ENCODE peak calls at places on chromosomes 4 and X, in five cellular contexts. One of them, this sample, is unnamed.

GRCh38 chrX:27910412-27910811 is 70.8 kb downstream of the DCAF8L1 start:
- DNase-seq in HepG2: no peak
- DNase-seq in GM12878: no peak
- DNase-seq in K562: no peak
- DNase-seq in H1: no peak
- DNase-seq in this sample: no peak

GRCh38 chr4:100041646-100042045 is 91.6 kb upstream of the H2AZ1 start:
- DNase-seq in K562: no peak
- DNase-seq in HepG2: no peak
- DNase-seq in GM12878: no peak
- DNase-seq in H1: no peak
- DNase-seq in this sample: no peak

GRCh38 chr4:55707507-55707906 is 71.4 kb upstream of the NMU start:
- DNase-seq in H1: no peak
- DNase-seq in K562: no peak
- DNase-seq in GM12878: no peak
- DNase-seq in HepG2: no peak
- DNase-seq in this sample: no peak

GRCh38 chr4:152325831-152326230 is 210.1 kb downstream of the FBXW7 start:
- DNase-seq in K562: no peak
- DNase-seq in H1: no peak
- DNase-seq in GM12878: no peak
- DNase-seq in HepG2: no peak
- DNase-seq in this sample: no peak

GRCh38 chr4:15778191-15778741 is at the start of gene CD38:
- DNase-seq in H1: no peak
- DNase-seq in K562: no peak
- DNase-seq in HepG2: no peak
- DNase-seq in GM12878: peak
- DNase-seq in this sample: peak

GRCh38 chr4:186500721-186501304 is 54.6 kb downstream of the MTNR1A start:
- DNase-seq in HepG2: no peak
- DNase-seq in K562: peak
- DNase-seq in GM12878: no peak
- DNase-seq in H1: no peak
- DNase-seq in this sample: no peak

GRCh38 chr4:89753601-89754066 is 83.3 kb downstream of the SNCA start:
- DNase-seq in H1: no peak
- DNase-seq in HepG2: peak
- DNase-seq in K562: no peak
- DNase-seq in GM12878: no peak
- DNase-seq in this sample: peak

GRCh38 chr4:53010320-53010719 is 148.2 kb downstream of the RASL11B start:
- DNase-seq in K562: no peak
- DNase-seq in H1: no peak
- DNase-seq in GM12878: no peak
- DNase-seq in HepG2: no peak
- DNase-seq in this sample: no peak

GRCh38 chrX:39162322-39162721 is 361.1 kb downstream of the MID1IP1 start:
- DNase-seq in GM12878: no peak
- DNase-seq in HepG2: no peak
- DNase-seq in K562: no peak
- DNase-seq in H1: no peak
- DNase-seq in this sample: no peak

GRCh38 chr4:139082750-139083532 is 67.4 kb downstream of the NOCT start:
- DNase-seq in K562: peak
- DNase-seq in H1: peak
- DNase-seq in GM12878: peak
- DNase-seq in HepG2: peak
- DNase-seq in this sample: peak

GRCh38 chrX:46256875-46257274 is 288.3 kb downstream of the ZNF674 start:
- DNase-seq in GM12878: no peak
- DNase-seq in H1: no peak
- DNase-seq in HepG2: no peak
- DNase-seq in K562: no peak
- DNase-seq in this sample: no peak

GRCh38 chrX:75547783-75548182 is 24.9 kb upstream of the ZDHHC15 start:
- DNase-seq in H1: no peak
- DNase-seq in GM12878: no peak
- DNase-seq in K562: no peak
- DNase-seq in HepG2: no peak
- DNase-seq in this sample: no peak

GRCh38 chr4:77120888-77121508 is 36.0 kb upstream of the CCNG2 start:
- DNase-seq in H1: no peak
- DNase-seq in GM12878: no peak
- DNase-seq in K562: no peak
- DNase-seq in HepG2: peak
- DNase-seq in this sample: no peak

GRCh38 chr4:54224960-54225670 is 4.0 kb upstream of the PDGFRA start:
- DNase-seq in HepG2: no peak
- DNase-seq in GM12878: no peak
- DNase-seq in K562: no peak
- DNase-seq in H1: no peak
- DNase-seq in this sample: no peak

GRCh38 chrX:71619193-71619592 is 882 bp upstream of the CXCR3 start:
- DNase-seq in H1: no peak
- DNase-seq in GM12878: no peak
- DNase-seq in HepG2: no peak
- DNase-seq in K562: no peak
- DNase-seq in this sample: no peak

GRCh38 chr4:52713456-52713937 is 37.7 kb downstream of the ERVMER34-1 start:
- DNase-seq in GM12878: no peak
- DNase-seq in H1: no peak
- DNase-seq in K562: no peak
- DNase-seq in HepG2: peak
- DNase-seq in this sample: no peak

GRCh38 chr4:150722908-150723362 is 141.0 kb downstream of the MAB21L2 start:
- DNase-seq in K562: no peak
- DNase-seq in HepG2: no peak
- DNase-seq in H1: no peak
- DNase-seq in GM12878: no peak
- DNase-seq in this sample: peak

GRCh38 chrX:149365061-149365460 is 140.0 kb downstream of the IDS start:
- DNase-seq in K562: no peak
- DNase-seq in H1: no peak
- DNase-seq in GM12878: no peak
- DNase-seq in HepG2: peak
- DNase-seq in this sample: no peak

GRCh38 chrX:46758163-46758955 is 559 bp downstream of the SLC9A7 start:
- DNase-seq in K562: no peak
- DNase-seq in H1: no peak
- DNase-seq in HepG2: no peak
- DNase-seq in GM12878: no peak
- DNase-seq in this sample: peak

GRCh38 chr4:175469519-175469918 is 342.5 kb downstream of the GPM6A start:
- DNase-seq in H1: peak
- DNase-seq in GM12878: no peak
- DNase-seq in HepG2: no peak
- DNase-seq in K562: no peak
- DNase-seq in this sample: peak

GRCh38 chr4:13546855-13547562 is 2.7 kb upstream of the NKX3-2 start:
- DNase-seq in HepG2: no peak
- DNase-seq in GM12878: no peak
- DNase-seq in K562: no peak
- DNase-seq in H1: no peak
- DNase-seq in this sample: no peak

GRCh38 chr4:148438047-148438446 is 4.2 kb downstream of the NR3C2 start:
- DNase-seq in H1: no peak
- DNase-seq in K562: no peak
- DNase-seq in HepG2: no peak
- DNase-seq in GM12878: no peak
- DNase-seq in this sample: no peak

GRCh38 chrX:12975670-12975965 is 708 bp downstream of the TMSB4X start:
- DNase-seq in H1: no peak
- DNase-seq in K562: no peak
- DNase-seq in HepG2: no peak
- DNase-seq in GM12878: no peak
- DNase-seq in this sample: no peak

GRCh38 chrX:103329991-103330390 is at the start of gene TCEAL7:
- DNase-seq in GM12878: no peak
- DNase-seq in K562: no peak
- DNase-seq in H1: no peak
- DNase-seq in HepG2: no peak
- DNase-seq in this sample: no peak

GRCh38 chrX:58025979-58026378 is 115.7 kb upstream of the ZXDA start:
- DNase-seq in GM12878: no peak
- DNase-seq in HepG2: peak
- DNase-seq in K562: peak
- DNase-seq in H1: no peak
- DNase-seq in this sample: peak

GRCh38 chr4:37706032-37706431 is 19.9 kb upstream of the RELL1 start:
- DNase-seq in K562: no peak
- DNase-seq in GM12878: no peak
- DNase-seq in H1: no peak
- DNase-seq in HepG2: no peak
- DNase-seq in this sample: no peak

GRCh38 chr4:36088542-36088941 is 155.8 kb downstream of the ARAP2 start:
- DNase-seq in HepG2: peak
- DNase-seq in GM12878: no peak
- DNase-seq in H1: no peak
- DNase-seq in K562: no peak
- DNase-seq in this sample: no peak

DNA sequence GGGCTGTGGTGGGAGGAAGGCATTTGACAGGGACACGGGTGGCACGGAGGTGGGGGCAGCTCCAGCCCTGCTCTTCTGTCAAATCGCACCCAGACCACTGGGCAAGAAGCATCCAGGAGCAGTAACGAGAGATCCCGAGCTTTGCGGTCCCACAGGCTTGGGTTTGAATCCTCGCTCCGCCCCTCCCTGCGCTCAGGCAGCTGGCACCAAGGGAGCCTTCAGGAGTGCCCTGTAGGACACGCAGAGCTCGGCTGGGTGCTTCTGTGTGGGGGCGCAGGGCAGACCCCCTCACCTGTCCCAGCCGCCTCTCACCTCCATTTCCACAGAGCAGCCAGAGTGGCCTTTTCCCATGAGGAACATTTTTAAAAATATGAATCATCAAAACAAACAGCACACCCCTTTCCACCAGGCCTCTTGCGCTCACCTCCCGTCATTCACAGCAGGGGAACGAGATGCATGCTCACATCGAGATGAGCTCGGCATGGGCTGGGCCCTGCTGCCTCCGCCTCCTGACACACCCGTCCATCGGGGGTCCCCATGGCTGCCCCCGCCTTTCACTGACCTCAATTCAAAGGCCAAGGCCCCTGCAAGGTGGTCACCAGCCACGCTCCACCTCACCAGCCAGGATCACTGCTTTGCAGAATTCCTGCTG is 52.8 kb downstream of the ACOX3 start:
- DNase-seq in H1: no peak
- DNase-seq in HepG2: no peak
- DNase-seq in GM12878: no peak
- DNase-seq in K562: no peak
- DNase-seq in this sample: peak
- TF ChIP-seq CHD2 in H1: no peak
- TF ChIP-seq CHD2 in HepG2: no peak
- TF ChIP-seq CHD2 in GM12878: no peak
- TF ChIP-seq CHD2 in K562: no peak
- TF ChIP-seq CHD2 in this sample: no peak

DNA sequence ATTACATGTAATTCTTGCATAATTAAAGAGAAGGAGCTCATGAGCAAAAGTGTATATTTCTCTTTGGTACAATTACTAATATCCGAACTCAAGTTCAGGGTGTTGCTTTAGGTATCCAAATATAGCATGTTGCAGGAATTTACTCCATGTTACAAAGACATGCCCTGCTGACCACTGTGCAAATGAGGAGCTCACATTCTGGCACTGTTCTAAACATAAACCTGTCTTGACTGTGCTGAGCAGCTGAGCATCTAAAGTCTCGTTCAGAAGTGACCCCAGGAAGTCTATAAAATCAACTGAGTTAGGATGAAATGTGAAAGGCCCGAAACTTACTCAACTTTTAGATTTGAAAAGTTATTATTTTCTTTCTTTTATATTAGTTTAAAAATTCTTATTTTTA is 124.3 kb downstream of the STIM2 start:
- DNase-seq in HepG2: no peak
- DNase-seq in GM12878: no peak
- DNase-seq in K562: no peak
- DNase-seq in H1: no peak
- DNase-seq in this sample: no peak
- TF ChIP-seq KDM1A in HepG2: no peak
- TF ChIP-seq KDM1A in GM12878: no peak
- TF ChIP-seq KDM1A in K562: no peak
- TF ChIP-seq KDM1A in H1: no peak
- TF ChIP-seq KDM1A in this sample: no peak

GRCh38 chr4:26344901-26345300 is 24.1 kb downstream of the RBPJ start:
- DNase-seq in HepG2: no peak
- DNase-seq in K562: no peak
- DNase-seq in H1: no peak
- DNase-seq in GM12878: no peak
- DNase-seq in this sample: no peak

GRCh38 chr4:26345541-26345940 is 24.7 kb downstream of the RBPJ start:
- DNase-seq in HepG2: no peak
- DNase-seq in K562: no peak
- DNase-seq in H1: no peak
- DNase-seq in GM12878: no peak
- DNase-seq in this sample: no peak

GRCh38 chr4:26346203-26346620 is 25.4 kb downstream of the RBPJ start:
- DNase-seq in GM12878: no peak
- DNase-seq in H1: no peak
- DNase-seq in HepG2: no peak
- DNase-seq in K562: peak
- DNase-seq in this sample: no peak

GRCh38 chr4:26343041-26343403 is 22.2 kb downstream of the RBPJ start:
- DNase-seq in H1: no peak
- DNase-seq in GM12878: no peak
- DNase-seq in HepG2: no peak
- DNase-seq in K562: no peak
- DNase-seq in this sample: no peak

GRCh38 chr4:26342328-26343040 is 21.7 kb downstream of the RBPJ start:
- DNase-seq in H1: no peak
- DNase-seq in HepG2: peak
- DNase-seq in GM12878: no peak
- DNase-seq in K562: peak
- DNase-seq in this sample: no peak
- TF ChIP-seq CHD2 in H1: no peak
- TF ChIP-seq CHD2 in HepG2: no peak
- TF ChIP-seq CHD2 in GM12878: no peak
- TF ChIP-seq CHD2 in K562: no peak
- TF ChIP-seq CHD2 in this sample: no peak

GRCh38 chr4:86453044-86453501 is 93.2 kb upstream of the MAPK10 start:
- DNase-seq in K562: no peak
- DNase-seq in GM12878: no peak
- DNase-seq in HepG2: no peak
- DNase-seq in H1: no peak
- DNase-seq in this sample: no peak
- TF ChIP-seq KDM1A in K562: no peak
- TF ChIP-seq KDM1A in GM12878: no peak
- TF ChIP-seq KDM1A in HepG2: no peak
- TF ChIP-seq KDM1A in H1: no peak
- TF ChIP-seq KDM1A in this sample: no peak

GRCh38 chr4:492412-492811 is 6.5 kb downstream of the ZNF721 start:
- DNase-seq in GM12878: no peak
- DNase-seq in H1: no peak
- DNase-seq in HepG2: no peak
- DNase-seq in K562: no peak
- DNase-seq in this sample: no peak
- TF ChIP-seq CHD2 in GM12878: no peak
- TF ChIP-seq CHD2 in H1: no peak
- TF ChIP-seq CHD2 in HepG2: no peak
- TF ChIP-seq CHD2 in K562: no peak
- TF ChIP-seq CHD2 in this sample: no peak